ENCODE peak calls at places on chromosomes 12 and 14, in seven cellular contexts. One of them, this sample, is unnamed.
A peak's percentile ranks its signal among the peaks of the same experiment; 100 is the strongest.

GRCh38 chr14:94681300-94682060 is 69.3 kb downstream of the SERPINA3 start:
- DNase-seq in bronchial epithelial cell: peak; percentile 46
- DNase-seq in coronary artery: peak; percentile 62
- DNase-seq in adrenal gland: peak; percentile 66
- DNase-seq in right lobe of liver: peak; percentile 70
- DNase-seq in foreskin fibroblast: peak; percentile 69
- DNase-seq in tibial artery: peak; percentile 51
- DNase-seq in this sample: peak; percentile 8

GRCh38 chr14:32472512-32473472 is 143.7 kb downstream of the AKAP6 start:
- DNase-seq in tibial artery: no peak
- DNase-seq in adrenal gland: no peak
- DNase-seq in coronary artery: no peak
- DNase-seq in right lobe of liver: no peak
- DNase-seq in foreskin fibroblast: peak; percentile 58
- DNase-seq in bronchial epithelial cell: peak; percentile 79
- DNase-seq in this sample: no peak

GRCh38 chr14:34710744-34711143 is 3.6 kb downstream of the CFL2 start:
- DNase-seq in foreskin fibroblast: no peak
- DNase-seq in adrenal gland: no peak
- DNase-seq in right lobe of liver: no peak
- DNase-seq in coronary artery: no peak
- DNase-seq in tibial artery: no peak
- DNase-seq in bronchial epithelial cell: no peak
- DNase-seq in this sample: no peak

GRCh38 chr12:14443531-14443930 is 78.0 kb downstream of the ATF7IP start:
- DNase-seq in adrenal gland: no peak
- DNase-seq in foreskin fibroblast: peak; percentile 41
- DNase-seq in tibial artery: no peak
- DNase-seq in coronary artery: no peak
- DNase-seq in bronchial epithelial cell: peak; percentile 49
- DNase-seq in right lobe of liver: no peak
- DNase-seq in this sample: no peak

GRCh38 chr12:119151445-119151844 is 27.3 kb upstream of the HSPB8 start:
- DNase-seq in tibial artery: no peak
- DNase-seq in right lobe of liver: no peak
- DNase-seq in foreskin fibroblast: no peak
- DNase-seq in bronchial epithelial cell: peak; percentile 5
- DNase-seq in adrenal gland: no peak
- DNase-seq in coronary artery: no peak
- DNase-seq in this sample: no peak

GRCh38 chr12:5967645-5968415 is 22.8 kb upstream of the ANO2 start:
- DNase-seq in foreskin fibroblast: no peak
- DNase-seq in bronchial epithelial cell: no peak
- DNase-seq in right lobe of liver: no peak
- DNase-seq in tibial artery: no peak
- DNase-seq in adrenal gland: no peak
- DNase-seq in coronary artery: no peak
- DNase-seq in this sample: no peak

GRCh38 chr14:94816113-94816512 is 46.2 kb upstream of the GSC start:
- DNase-seq in right lobe of liver: no peak
- DNase-seq in tibial artery: no peak
- DNase-seq in foreskin fibroblast: no peak
- DNase-seq in adrenal gland: no peak
- DNase-seq in bronchial epithelial cell: no peak
- DNase-seq in coronary artery: no peak
- DNase-seq in this sample: no peak

GRCh38 chr12:102024765-102025164 is 37.0 kb downstream of the WASHC3 start:
- DNase-seq in coronary artery: no peak
- DNase-seq in tibial artery: no peak
- DNase-seq in adrenal gland: no peak
- DNase-seq in bronchial epithelial cell: no peak
- DNase-seq in foreskin fibroblast: no peak
- DNase-seq in right lobe of liver: no peak
- DNase-seq in this sample: no peak

GRCh38 chr12:11797317-11797913 is 147.9 kb downstream of the ETV6 start:
- DNase-seq in adrenal gland: no peak
- DNase-seq in foreskin fibroblast: peak; percentile 61
- DNase-seq in bronchial epithelial cell: no peak
- DNase-seq in coronary artery: peak; percentile 83
- DNase-seq in right lobe of liver: no peak
- DNase-seq in tibial artery: no peak
- DNase-seq in this sample: peak; percentile 72

GRCh38 chr14:64812412-64812811 is 67.3 kb downstream of the SPTB start:
- DNase-seq in bronchial epithelial cell: peak; percentile 64
- DNase-seq in coronary artery: no peak
- DNase-seq in tibial artery: no peak
- DNase-seq in adrenal gland: no peak
- DNase-seq in foreskin fibroblast: no peak
- DNase-seq in right lobe of liver: no peak
- DNase-seq in this sample: no peak

GRCh38 chr14:96225745-96226151 is 21.1 kb downstream of the BDKRB2 start:
- DNase-seq in bronchial epithelial cell: peak; percentile 73
- DNase-seq in right lobe of liver: no peak
- DNase-seq in coronary artery: no peak
- DNase-seq in foreskin fibroblast: peak; percentile 63
- DNase-seq in tibial artery: no peak
- DNase-seq in adrenal gland: no peak
- DNase-seq in this sample: peak; percentile 21

GRCh38 chr14:93953263-93953662 is 23.1 kb downstream of the ASB2 start:
- DNase-seq in right lobe of liver: no peak
- DNase-seq in foreskin fibroblast: no peak
- DNase-seq in adrenal gland: no peak
- DNase-seq in coronary artery: no peak
- DNase-seq in tibial artery: no peak
- DNase-seq in bronchial epithelial cell: no peak
- DNase-seq in this sample: no peak

GRCh38 chr14:104143071-104143470 is 4.7 kb downstream of the KIF26A start:
- DNase-seq in adrenal gland: peak; percentile 10
- DNase-seq in bronchial epithelial cell: no peak
- DNase-seq in tibial artery: peak; percentile 50
- DNase-seq in foreskin fibroblast: no peak
- DNase-seq in right lobe of liver: peak; percentile 41
- DNase-seq in coronary artery: no peak
- DNase-seq in this sample: no peak

GRCh38 chr14:60092516-60092915 is 793 bp downstream of the PCNX4 start:
- DNase-seq in right lobe of liver: no peak
- DNase-seq in bronchial epithelial cell: peak; percentile 24
- DNase-seq in tibial artery: no peak
- DNase-seq in coronary artery: no peak
- DNase-seq in foreskin fibroblast: peak; percentile 49
- DNase-seq in adrenal gland: peak; percentile 36
- DNase-seq in this sample: no peak

DNA sequence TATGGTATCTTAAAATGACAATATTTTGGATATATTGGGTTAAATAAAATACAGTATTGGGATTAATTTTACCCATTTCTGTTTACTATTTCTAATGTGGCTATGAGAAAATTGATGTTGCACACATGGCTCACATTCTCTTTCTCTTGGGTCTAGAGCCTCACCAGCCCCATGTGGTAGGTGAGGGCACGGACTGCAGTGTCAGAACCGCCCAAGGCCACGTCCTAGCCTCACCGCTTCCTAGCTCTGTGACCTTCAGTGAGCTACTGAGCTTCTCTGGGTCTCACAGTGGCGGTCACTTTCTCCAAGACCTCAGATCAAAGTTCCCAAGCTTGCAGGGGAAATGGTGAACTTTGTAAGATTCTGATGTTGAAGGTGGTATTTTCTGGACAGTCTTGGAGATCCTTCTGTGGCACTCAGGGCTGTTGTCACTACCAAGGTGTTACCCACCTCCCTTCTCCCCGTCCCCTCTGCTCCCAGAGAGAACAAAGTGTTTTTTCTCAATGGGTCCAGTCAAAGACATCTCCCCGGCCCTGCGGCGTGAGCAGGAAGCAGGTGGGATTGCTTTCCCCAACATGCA is 87.6 kb downstream of the RIN3 start:
- DNase-seq in tibial artery: no peak
- DNase-seq in foreskin fibroblast: no peak
- DNase-seq in bronchial epithelial cell: no peak
- DNase-seq in coronary artery: no peak
- DNase-seq in right lobe of liver: no peak
- DNase-seq in adrenal gland: peak; percentile 43
- DNase-seq in this sample: no peak
- H3K4me3 ChIP-seq in tibial artery: no peak overlapping the region
- H3K4me3 ChIP-seq in foreskin fibroblast: no peak overlapping the region
- H3K4me3 ChIP-seq in bronchial epithelial cell: no peak overlapping the region
- H3K4me3 ChIP-seq in coronary artery: no peak overlapping the region
- H3K4me3 ChIP-seq in right lobe of liver: no peak overlapping the region
- H3K4me3 ChIP-seq in adrenal gland: no peak overlapping the region
- H3K4me3 ChIP-seq in this sample: no peak overlapping the region

GRCh38 chr14:91313154-91313850 is 68.8 kb upstream of the GPR68 start:
- DNase-seq in tibial artery: no peak
- DNase-seq in bronchial epithelial cell: no peak
- DNase-seq in coronary artery: no peak
- DNase-seq in adrenal gland: no peak
- DNase-seq in right lobe of liver: no peak
- DNase-seq in foreskin fibroblast: no peak
- DNase-seq in this sample: no peak

GRCh38 chr14:91317381-91318313 is 73.1 kb upstream of the GPR68 start:
- DNase-seq in adrenal gland: peak; percentile 81
- DNase-seq in bronchial epithelial cell: peak; percentile 65
- DNase-seq in foreskin fibroblast: no peak
- DNase-seq in right lobe of liver: peak; percentile 72
- DNase-seq in coronary artery: no peak
- DNase-seq in tibial artery: no peak
- DNase-seq in this sample: no peak

GRCh38 chr14:91316761-91317160 is 72.3 kb upstream of the GPR68 start:
- DNase-seq in adrenal gland: no peak
- DNase-seq in right lobe of liver: no peak
- DNase-seq in tibial artery: no peak
- DNase-seq in coronary artery: no peak
- DNase-seq in bronchial epithelial cell: no peak
- DNase-seq in foreskin fibroblast: no peak
- DNase-seq in this sample: no peak

GRCh38 chr14:91313852-91314251 is 69.3 kb upstream of the GPR68 start:
- DNase-seq in right lobe of liver: no peak
- DNase-seq in bronchial epithelial cell: no peak
- DNase-seq in adrenal gland: no peak
- DNase-seq in coronary artery: no peak
- DNase-seq in foreskin fibroblast: no peak
- DNase-seq in tibial artery: no peak
- DNase-seq in this sample: no peak

DNA sequence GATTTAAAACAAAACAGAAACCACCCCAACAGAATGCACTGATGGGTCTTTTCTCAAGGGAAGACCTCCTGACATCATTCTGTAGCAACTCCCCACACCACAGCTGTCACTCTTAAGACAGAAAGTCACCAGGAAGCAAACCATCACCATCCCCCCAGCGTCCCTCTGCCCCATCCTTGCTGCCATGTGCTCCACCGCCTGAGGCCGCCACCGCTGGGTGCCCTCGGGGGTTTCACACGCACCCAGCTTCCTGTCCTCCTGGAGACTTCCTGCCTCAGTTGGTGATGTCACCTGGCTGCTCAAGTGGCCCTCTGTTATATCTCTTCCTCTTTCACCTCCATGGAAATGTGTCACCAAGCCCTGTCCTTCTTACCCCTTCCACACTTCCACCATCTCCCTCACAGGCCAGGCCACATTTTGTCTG is 71.4 kb upstream of the GPR68 start:
- DNase-seq in foreskin fibroblast: no peak
- DNase-seq in bronchial epithelial cell: no peak
- DNase-seq in coronary artery: no peak
- DNase-seq in tibial artery: no peak
- DNase-seq in adrenal gland: no peak
- DNase-seq in right lobe of liver: no peak
- DNase-seq in this sample: no peak
- TF ChIP-seq CTCF in foreskin fibroblast: no peak
- TF ChIP-seq CTCF in bronchial epithelial cell: no peak
- TF ChIP-seq CTCF in coronary artery: no peak
- TF ChIP-seq CTCF in tibial artery: no peak
- TF ChIP-seq CTCF in adrenal gland: no peak
- TF ChIP-seq CTCF in right lobe of liver: no peak
- TF ChIP-seq CTCF in this sample: no peak

GRCh38 chr14:81312289-81312876 is 87.7 kb downstream of the STON2 start:
- DNase-seq in tibial artery: no peak
- DNase-seq in right lobe of liver: no peak
- DNase-seq in adrenal gland: no peak
- DNase-seq in coronary artery: no peak
- DNase-seq in foreskin fibroblast: no peak
- DNase-seq in bronchial epithelial cell: no peak
- DNase-seq in this sample: no peak

GRCh38 chr14:81315344-81315743 is 84.8 kb downstream of the STON2 start:
- DNase-seq in coronary artery: no peak
- DNase-seq in bronchial epithelial cell: no peak
- DNase-seq in adrenal gland: no peak
- DNase-seq in tibial artery: no peak
- DNase-seq in right lobe of liver: no peak
- DNase-seq in foreskin fibroblast: no peak
- DNase-seq in this sample: no peak

GRCh38 chr14:81313200-81313599 is 86.9 kb downstream of the STON2 start:
- DNase-seq in foreskin fibroblast: no peak
- DNase-seq in bronchial epithelial cell: peak; percentile 54
- DNase-seq in coronary artery: no peak
- DNase-seq in tibial artery: no peak
- DNase-seq in right lobe of liver: no peak
- DNase-seq in adrenal gland: no peak
- DNase-seq in this sample: no peak

GRCh38 chr14:81314443-81315175 is 85.5 kb downstream of the STON2 start:
- DNase-seq in foreskin fibroblast: no peak
- DNase-seq in tibial artery: no peak
- DNase-seq in right lobe of liver: no peak
- DNase-seq in coronary artery: no peak
- DNase-seq in adrenal gland: no peak
- DNase-seq in bronchial epithelial cell: no peak
- DNase-seq in this sample: no peak

GRCh38 chr14:81313775-81314429 is 86.2 kb downstream of the STON2 start:
- DNase-seq in tibial artery: no peak
- DNase-seq in bronchial epithelial cell: peak; percentile 86
- DNase-seq in right lobe of liver: no peak
- DNase-seq in adrenal gland: no peak
- DNase-seq in coronary artery: no peak
- DNase-seq in foreskin fibroblast: peak; percentile 4
- DNase-seq in this sample: no peak
- H3K4me3 ChIP-seq in tibial artery: no peak overlapping the region
- H3K4me3 ChIP-seq in bronchial epithelial cell: no peak overlapping the region
- H3K4me3 ChIP-seq in right lobe of liver: no peak overlapping the region
- H3K4me3 ChIP-seq in adrenal gland: no peak overlapping the region
- H3K4me3 ChIP-seq in coronary artery: no peak overlapping the region
- H3K4me3 ChIP-seq in foreskin fibroblast: no peak overlapping the region
- H3K4me3 ChIP-seq in this sample: no peak overlapping the region

GRCh38 chr12:112524676-112525425 is 106.1 kb downstream of the PTPN11 start:
- DNase-seq in coronary artery: no peak
- DNase-seq in bronchial epithelial cell: peak; percentile 66
- DNase-seq in right lobe of liver: no peak
- DNase-seq in foreskin fibroblast: peak; percentile 26
- DNase-seq in tibial artery: no peak
- DNase-seq in adrenal gland: no peak
- DNase-seq in this sample: no peak
- TF ChIP-seq CTCF in coronary artery: no peak
- TF ChIP-seq CTCF in bronchial epithelial cell: peak; percentile 27
- TF ChIP-seq CTCF in right lobe of liver: no peak
- TF ChIP-seq CTCF in foreskin fibroblast: no peak
- TF ChIP-seq CTCF in tibial artery: no peak
- TF ChIP-seq CTCF in adrenal gland: no peak
- TF ChIP-seq CTCF in this sample: no peak